ENCODE peak calls at places on chromosomes 11 and 22, in four cellular contexts. R is tibial nerve, B is Caki2, N is Ammon's horn. C is an unnamed sample.

GRCh38 chr11:60700689-60701508 is 1.5 kb downstream of the MS4A8 start:
- DNase-seq in B (no peak), N (no peak), R (no peak), C (peak)

GRCh38 chr11:118572914-118573550 is 823 bp downstream of the ARCN1 start:
- DNase-seq in N (no peak), B (peak), R (no peak), C (peak)

GRCh38 chr11:126216526-126217305 is 5.1 kb downstream of the FAM118B start:
- DNase-seq in R (no peak), N (no peak), B (no peak), C (no peak)

GRCh38 chr22:40009953-40010751 is 15.4 kb downstream of the FAM83F start:
- DNase-seq in R (no peak), N (no peak), B (no peak), C (no peak)

GRCh38 chr11:64134963-64135362 is 30.9 kb downstream of the MACROD1 start:
- DNase-seq in N (no peak), B (no peak), R (no peak), C (no peak)

GRCh38 chr11:78040691-78041379 is 17.8 kb upstream of the KCTD14 start:
- DNase-seq in B (peak), N (no peak), R (no peak), C (peak)

GRCh38 chr11:93895106-93895862 is 44.9 kb upstream of the VSTM5 start:
- DNase-seq in N (peak), B (peak), R (no peak), C (peak)

GRCh38 chr11:6635082-6635932 is 16.1 kb upstream of the TPP1 start:
- DNase-seq in R (no peak), B (no peak), N (peak), C (peak)

C was measured in M059J.